ENCODE peak calls at places on chromosomes 5 and 9, in nine cellular contexts. G is uterus, T is PC-9, F is IMR-90, V is Peyer's patch, Z is transverse colon, R is heart right ventricle, C is adrenal gland, U is GM23338. A is an unnamed sample.

GRCh38 chr9:91489391-91489899 is 65.8 kb upstream of the NFIL3 start:
- DNase-seq in F (peak), V (no peak), T (no peak), Z (no peak), G (no peak), R (no peak), U (no peak), C (no peak), A (no peak)

GRCh38 chr9:83327323-83327722 is 210.9 kb downstream of the FRMD3 start:
- DNase-seq in F (no peak), V (no peak), C (peak), R (no peak), Z (no peak), T (no peak), G (no peak), U (peak), A (no peak)

GRCh38 chr5:177403194-177403825 is 2.8 kb upstream of the PFN3 start:
- DNase-seq in C (no peak), T (peak), U (peak), R (no peak), F (peak), Z (peak), V (peak), G (no peak), A (peak)

GRCh38 chr5:33890147-33890546 is 1.6 kb downstream of the ADAMTS12 start:
- DNase-seq in Z (no peak), U (peak), F (peak), T (no peak), G (no peak), C (no peak), R (no peak), V (no peak), A (no peak)

GRCh38 chr5:102855684-102856373 is 100.7 kb downstream of the PAM start:
- DNase-seq in R (no peak), Z (no peak), C (no peak), V (no peak), G (no peak), F (no peak), T (no peak), U (no peak), A (no peak)

GRCh38 chr9:19637084-19637483 is 151.8 kb downstream of the SLC24A2 start:
- DNase-seq in C (no peak), Z (no peak), F (no peak), V (no peak), T (no peak), G (no peak), R (no peak), U (no peak), A (no peak)

GRCh38 chr5:115330868-115331267 is 34.4 kb upstream of the CCDC112 start:
- DNase-seq in F (no peak), C (no peak), T (no peak), Z (no peak), U (no peak), R (no peak), G (no peak), V (no peak), A (no peak)

GRCh38 chr5:132050661-132051371 is 9.6 kb upstream of the IL3 start:
- DNase-seq in V (no peak), G (no peak), R (no peak), T (no peak), C (no peak), F (no peak), Z (no peak), U (no peak), A (peak)

GRCh38 chr5:10036136-10036535 is 213.6 kb downstream of the ATPSCKMT start:
- DNase-seq in T (no peak), C (no peak), V (no peak), F (peak), R (no peak), U (no peak), Z (no peak), G (no peak), A (no peak)

GRCh38 chr9:116594552-116594951 is 92.6 kb upstream of the TRIM32 start:
- DNase-seq in R (no peak), T (no peak), U (no peak), F (peak), V (no peak), C (peak), Z (no peak), G (no peak), A (no peak)

GRCh38 chr9:104860280-104860679 is 67.7 kb downstream of the ABCA1 start:
- DNase-seq in Z (no peak), V (no peak), R (no peak), G (no peak), T (no peak), C (peak), U (no peak), F (peak), A (no peak)

GRCh38 chr5:63145167-63145566 is 566.5 kb downstream of the LRRC70 start:
- DNase-seq in F (no peak), V (no peak), T (no peak), U (no peak), C (peak), Z (no peak), R (peak), G (no peak), A (no peak)

GRCh38 chr9:90838098-90838497 is 36.5 kb downstream of the SYK start:
- DNase-seq in F (no peak), G (no peak), R (no peak), U (peak), Z (no peak), T (no peak), C (no peak), V (peak), A (no peak)

GRCh38 chr5:68922172-68922987 is 171.4 kb upstream of the SLC30A5 start:
- DNase-seq in C (no peak), Z (no peak), V (no peak), R (no peak), G (no peak), F (no peak), U (peak), T (no peak), A (no peak)

GRCh38 chr5:115816226-115817042 is at the start of gene CDO1:
- DNase-seq in C (peak), T (no peak), R (peak), U (peak), V (peak), G (peak), F (peak), Z (peak), A (peak)

GRCh38 chr9:135901826-135902225 is 5.5 kb downstream of the CAMSAP1 start:
- DNase-seq in F (no peak), G (no peak), C (no peak), V (no peak), R (no peak), Z (no peak), U (no peak), T (no peak), A (no peak)

GRCh38 chr9:126957687-126958053 is 43.1 kb downstream of the RALGPS1 start:
- DNase-seq in T (peak), V (no peak), C (no peak), G (no peak), R (no peak), F (peak), U (no peak), Z (no peak), A (no peak)

GRCh38 chr5:41527201-41527779 is 16.9 kb upstream of the PLCXD3 start:
- DNase-seq in F (peak), V (no peak), C (peak), U (peak), G (no peak), R (no peak), T (peak), Z (no peak), A (no peak)

GRCh38 chr9:129613520-129614175 is 7.3 kb downstream of the C9orf50 start:
- DNase-seq in F (no peak), T (no peak), V (no peak), R (no peak), U (no peak), C (no peak), Z (no peak), G (no peak), A (peak)

GRCh38 chr5:53482717-53483638 is 2.5 kb downstream of the FST start:
- DNase-seq in G (peak), C (peak), Z (peak), T (no peak), F (peak), R (peak), V (peak), U (peak), A (peak)

GRCh38 chr5:175883506-175883905 is 12.1 kb downstream of the CPLX2 start:
- DNase-seq in F (no peak), R (no peak), T (no peak), G (no peak), Z (no peak), V (no peak), C (no peak), U (no peak), A (no peak)

GRCh38 chr9:114316605-114317230 is 6.2 kb upstream of the ORM1 start:
- DNase-seq in V (peak), G (peak), U (no peak), T (no peak), C (no peak), F (no peak), R (no peak), Z (no peak), A (peak)

GRCh38 chr5:2251298-2251697 is 368.6 kb upstream of the IRX4 start:
- DNase-seq in U (no peak), C (no peak), Z (no peak), F (no peak), G (no peak), T (no peak), V (no peak), R (no peak), A (no peak)

GRCh38 chr9:8332296-8332695 is 532.7 kb upstream of the DMAC1 start:
- DNase-seq in C (no peak), R (no peak), G (no peak), U (no peak), Z (no peak), V (no peak), T (no peak), F (no peak), A (no peak)

GRCh38 chr5:132376694-132377641 is 7.5 kb downstream of the SLC22A5 start:
- DNase-seq in V (no peak), Z (no peak), T (no peak), C (no peak), U (no peak), R (peak), F (no peak), G (no peak), A (no peak)

GRCh38 chr5:19018822-19019221 is 969.2 kb downstream of the CDH18 start:
- DNase-seq in U (peak), R (no peak), Z (no peak), G (no peak), T (no peak), V (no peak), F (no peak), C (no peak), A (no peak)

GRCh38 chr9:104993291-104993963 is 65.5 kb upstream of the ABCA1 start:
- DNase-seq in T (peak), Z (peak), V (peak), U (peak), C (peak), R (peak), F (peak), G (peak), A (peak)

GRCh38 chr9:101027246-101027645 is 1.3 kb upstream of the PLPPR1 start:
- DNase-seq in C (no peak), T (no peak), U (no peak), G (no peak), F (no peak), R (no peak), V (no peak), Z (no peak), A (no peak)

GRCh38 chr9:123568691-123569342 is 212.8 kb downstream of the CRB2 start:
- DNase-seq in F (peak), U (no peak), V (no peak), G (no peak), C (peak), R (no peak), T (no peak), Z (no peak), A (no peak)

GRCh38 chr9:24257726-24258125 is 288.0 kb downstream of the IZUMO3 start:
- DNase-seq in C (no peak), F (no peak), Z (no peak), T (no peak), R (no peak), U (no peak), G (no peak), V (no peak), A (no peak)

GRCh38 chr9:118640836-118641557 is 728.2 kb downstream of the BRINP1 start:
- DNase-seq in C (no peak), V (no peak), T (peak), Z (no peak), G (no peak), R (no peak), U (no peak), F (no peak), A (no peak)

GRCh38 chr5:60727032-60727431 is 27.1 kb upstream of the DEPDC1B start:
- DNase-seq in C (no peak), R (no peak), U (no peak), Z (no peak), V (no peak), G (no peak), T (no peak), F (no peak), A (no peak)

GRCh38 chr5:172691886-172692285 is 50.8 kb downstream of the NEURL1B start:
- DNase-seq in Z (no peak), G (no peak), C (no peak), T (no peak), F (no peak), U (no peak), R (no peak), V (no peak), A (peak)

GRCh38 chr5:124461857-124462423 is 284.5 kb downstream of the ZNF608 start:
- DNase-seq in T (no peak), Z (no peak), R (no peak), C (no peak), G (no peak), V (no peak), U (no peak), F (no peak), A (no peak)

GRCh38 chr5:20294696-20295095 is 306.7 kb upstream of the CDH18 start:
- DNase-seq in F (no peak), U (no peak), Z (no peak), G (no peak), V (no peak), T (no peak), C (no peak), R (no peak), A (no peak)

GRCh38 chr9:110619831-110620230 is 40.3 kb upstream of the SVEP1 start:
- DNase-seq in G (no peak), V (no peak), Z (no peak), R (no peak), U (no peak), F (peak), C (no peak), T (no peak), A (no peak)

GRCh38 chr9:124105266-124105665 is 93.7 kb downstream of the LHX2 start:
- DNase-seq in F (no peak), R (peak), Z (no peak), V (no peak), U (no peak), G (no peak), C (no peak), T (no peak), A (no peak)

GRCh38 chr5:13245982-13246601 is 698.4 kb downstream of the DNAH5 start:
- DNase-seq in V (no peak), C (no peak), U (peak), T (no peak), G (no peak), F (no peak), Z (no peak), R (no peak), A (no peak)

GRCh38 chr5:131466171-131466766 is 168.8 kb downstream of the RAPGEF6 start:
- DNase-seq in F (peak), Z (no peak), T (no peak), G (no peak), R (no peak), V (no peak), C (no peak), U (no peak), A (no peak)

GRCh38 chr9:98903938-98904560 is 39.7 kb upstream of the COL15A1 start:
- DNase-seq in F (no peak), T (no peak), V (no peak), C (no peak), R (no peak), U (peak), Z (no peak), G (no peak), A (no peak)
- TF ChIP-seq CTCF in F (no peak), T (no peak), V (no peak), C (no peak), R (no peak), U (no peak), Z (no peak), G (no peak), A (no peak)

GRCh38 chr5:179696605-179697004 is 2.2 kb upstream of the CANX start:
- DNase-seq in U (no peak), C (no peak), T (no peak), R (no peak), G (no peak), F (no peak), Z (no peak), V (no peak), A (no peak)

GRCh38 chr5:179697993-179698934 is 503 bp upstream of the CANX start:
- DNase-seq in U (peak), R (peak), V (peak), G (peak), C (peak), F (peak), Z (peak), T (peak), A (peak)

GRCh38 chr5:179698935-179699639 is at the start of gene CANX:
- DNase-seq in C (peak), R (no peak), Z (no peak), T (no peak), U (peak), G (no peak), F (no peak), V (no peak), A (no peak)

GRCh38 chr5:179694561-179694960 is 4.2 kb upstream of the CANX start:
- DNase-seq in R (no peak), F (no peak), C (no peak), G (no peak), Z (no peak), V (no peak), U (no peak), T (no peak), A (no peak)

GRCh38 chr5:179697108-179697507 is 1.7 kb upstream of the CANX start:
- DNase-seq in R (no peak), G (no peak), F (no peak), Z (no peak), C (no peak), V (no peak), T (no peak), U (no peak), A (no peak)
- H3K4me3 ChIP-seq in R (no peak), G (no peak), F (no peak), Z (no peak), C (no peak), V (no peak), T (peak), U (no peak), A (no peak)

GRCh38 chr9:80871596-80871995 is 817.8 kb downstream of the TLE1 start:
- DNase-seq in Z (no peak), U (no peak), F (no peak), G (no peak), V (no peak), R (no peak), T (no peak), C (no peak), A (no peak)

GRCh38 chr9:80875947-80876346 is 813.4 kb downstream of the TLE1 start:
- DNase-seq in T (no peak), G (no peak), V (no peak), C (no peak), U (no peak), R (no peak), Z (no peak), F (no peak), A (no peak)

GRCh38 chr9:80874276-80874675 is 815.1 kb downstream of the TLE1 start:
- DNase-seq in R (no peak), G (no peak), T (no peak), F (peak), V (no peak), U (no peak), C (no peak), Z (no peak), A (no peak)

GRCh38 chr9:80878556-80878955 is 810.8 kb downstream of the TLE1 start:
- DNase-seq in T (no peak), G (no peak), C (no peak), R (no peak), F (peak), Z (no peak), V (no peak), U (no peak), A (no peak)

GRCh38 chr9:80873861-80874260 is 815.5 kb downstream of the TLE1 start:
- DNase-seq in U (no peak), V (no peak), G (no peak), F (peak), R (no peak), T (no peak), C (no peak), Z (no peak), A (no peak)
- H3K27ac ChIP-seq in U (no peak), V (no peak), G (no peak), F (no peak), R (no peak), T (no peak), C (no peak), Z (no peak), A (no peak)

DNA sequence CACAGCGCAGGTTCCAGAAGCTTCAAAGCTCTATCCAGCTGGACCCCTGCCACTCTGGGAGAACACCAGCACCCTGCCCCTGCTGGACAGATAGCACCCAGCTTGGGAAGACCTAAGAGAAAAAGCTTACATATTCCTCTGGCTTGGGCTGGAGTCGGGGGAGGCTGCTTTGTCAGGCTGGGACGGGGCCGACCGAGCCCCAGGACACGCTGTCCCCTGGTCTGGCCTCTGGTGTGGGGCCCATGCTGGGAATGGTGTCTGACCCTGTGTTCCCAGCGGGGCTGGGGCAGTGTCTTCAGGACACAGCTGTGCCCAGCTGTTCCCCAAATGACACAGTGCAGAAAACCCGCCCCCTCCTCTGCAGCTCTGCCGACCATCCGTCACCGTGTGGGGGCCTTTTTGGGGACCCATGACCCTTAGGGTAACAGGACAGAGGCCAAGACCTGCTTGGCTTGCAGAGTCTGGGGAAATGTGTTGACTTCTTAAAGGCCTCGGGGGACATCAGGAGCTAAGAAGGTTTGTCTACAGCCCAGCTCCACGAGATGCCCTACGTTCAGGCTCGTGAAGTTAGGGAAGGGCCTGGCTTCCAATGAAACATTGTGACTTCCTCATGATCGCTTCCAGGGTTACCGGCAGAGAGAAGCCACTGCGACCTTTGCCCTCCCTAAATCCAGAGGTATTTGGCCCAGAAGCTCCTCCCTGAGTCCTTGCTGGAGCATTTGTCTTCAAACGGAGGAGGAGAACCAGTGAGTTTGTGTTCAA is 20.4 kb upstream of the SLC2A6 start:
- DNase-seq in G (no peak), T (no peak), C (peak), U (no peak), Z (no peak), R (peak), V (no peak), F (no peak), A (peak)
- TF ChIP-seq CTCF in G (no peak), T (no peak), C (peak), U (no peak), Z (no peak), R (no peak), V (no peak), F (no peak), A (no peak)

A was measured in kidney.